ENCODE peak calls at places on chromosomes 11 and 22, in ten cellular contexts. One of them, this sample, is unnamed.

GRCh38 chr11:34996958-34997357 is 80.5 kb downstream of the PDHX start:
- DNase-seq in activated T-helper 1 cell treated with anti-CD3 and anti-CD28 coated beads, Interleukin-2, amount 50 U/mL, for 16 hours: no peak
- DNase-seq in activated effector memory CD4-positive, alpha-beta T cell treated with Interleukin-2 at 50 U/mL for 16 hours: no peak
- DNase-seq in heart left ventricle: no peak
- DNase-seq in endothelial cell: no peak
- DNase-seq in type B pancreatic cell: no peak
- DNase-seq in heart right ventricle: no peak
- DNase-seq in effector memory CD8-positive, alpha-beta T cell: no peak
- DNase-seq in iris pigment epithelial cell: no peak
- DNase-seq in head of caudate nucleus: no peak
- DNase-seq in this sample: no peak

GRCh38 chr22:34765115-34765514 is 300.8 kb upstream of the ISX start:
- DNase-seq in activated T-helper 1 cell treated with anti-CD3 and anti-CD28 coated beads, Interleukin-2, amount 50 U/mL, for 16 hours: no peak
- DNase-seq in iris pigment epithelial cell: no peak
- DNase-seq in effector memory CD8-positive, alpha-beta T cell: no peak
- DNase-seq in heart right ventricle: no peak
- DNase-seq in heart left ventricle: no peak
- DNase-seq in head of caudate nucleus: no peak
- DNase-seq in activated effector memory CD4-positive, alpha-beta T cell treated with Interleukin-2 at 50 U/mL for 16 hours: no peak
- DNase-seq in type B pancreatic cell: no peak
- DNase-seq in endothelial cell: no peak
- DNase-seq in this sample: no peak

GRCh38 chr22:36330127-36330526 is 57.6 kb downstream of the MYH9 start:
- DNase-seq in heart right ventricle: no peak
- DNase-seq in type B pancreatic cell: no peak
- DNase-seq in activated T-helper 1 cell treated with anti-CD3 and anti-CD28 coated beads, Interleukin-2, amount 50 U/mL, for 16 hours: no peak
- DNase-seq in heart left ventricle: no peak
- DNase-seq in activated effector memory CD4-positive, alpha-beta T cell treated with Interleukin-2 at 50 U/mL for 16 hours: no peak
- DNase-seq in effector memory CD8-positive, alpha-beta T cell: no peak
- DNase-seq in endothelial cell: no peak
- DNase-seq in head of caudate nucleus: no peak
- DNase-seq in iris pigment epithelial cell: no peak
- DNase-seq in this sample: no peak

GRCh38 chr11:81301426-81301825 is 1432.2 kb downstream of the FAM181B start:
- DNase-seq in effector memory CD8-positive, alpha-beta T cell: no peak
- DNase-seq in head of caudate nucleus: no peak
- DNase-seq in activated effector memory CD4-positive, alpha-beta T cell treated with Interleukin-2 at 50 U/mL for 16 hours: no peak
- DNase-seq in heart right ventricle: no peak
- DNase-seq in heart left ventricle: no peak
- DNase-seq in endothelial cell: no peak
- DNase-seq in type B pancreatic cell: no peak
- DNase-seq in activated T-helper 1 cell treated with anti-CD3 and anti-CD28 coated beads, Interleukin-2, amount 50 U/mL, for 16 hours: no peak
- DNase-seq in iris pigment epithelial cell: no peak
- DNase-seq in this sample: no peak

GRCh38 chr11:95503047-95503446 is 272.0 kb upstream of the SESN3 start:
- DNase-seq in head of caudate nucleus: no peak
- DNase-seq in iris pigment epithelial cell: no peak
- DNase-seq in heart left ventricle: no peak
- DNase-seq in heart right ventricle: no peak
- DNase-seq in activated T-helper 1 cell treated with anti-CD3 and anti-CD28 coated beads, Interleukin-2, amount 50 U/mL, for 16 hours: no peak
- DNase-seq in effector memory CD8-positive, alpha-beta T cell: no peak
- DNase-seq in activated effector memory CD4-positive, alpha-beta T cell treated with Interleukin-2 at 50 U/mL for 16 hours: no peak
- DNase-seq in type B pancreatic cell: no peak
- DNase-seq in endothelial cell: no peak
- DNase-seq in this sample: no peak

GRCh38 chr11:68525930-68526329 is 65.4 kb downstream of the PPP6R3 start:
- DNase-seq in heart right ventricle: no peak
- DNase-seq in endothelial cell: no peak
- DNase-seq in heart left ventricle: no peak
- DNase-seq in activated effector memory CD4-positive, alpha-beta T cell treated with Interleukin-2 at 50 U/mL for 16 hours: no peak
- DNase-seq in iris pigment epithelial cell: peak
- DNase-seq in type B pancreatic cell: no peak
- DNase-seq in head of caudate nucleus: no peak
- DNase-seq in activated T-helper 1 cell treated with anti-CD3 and anti-CD28 coated beads, Interleukin-2, amount 50 U/mL, for 16 hours: no peak
- DNase-seq in effector memory CD8-positive, alpha-beta T cell: no peak
- DNase-seq in this sample: no peak

GRCh38 chr11:13355191-13355590 is 77.6 kb downstream of the BMAL1 start:
- DNase-seq in endothelial cell: no peak
- DNase-seq in activated effector memory CD4-positive, alpha-beta T cell treated with Interleukin-2 at 50 U/mL for 16 hours: no peak
- DNase-seq in heart right ventricle: no peak
- DNase-seq in effector memory CD8-positive, alpha-beta T cell: no peak
- DNase-seq in type B pancreatic cell: no peak
- DNase-seq in head of caudate nucleus: no peak
- DNase-seq in activated T-helper 1 cell treated with anti-CD3 and anti-CD28 coated beads, Interleukin-2, amount 50 U/mL, for 16 hours: no peak
- DNase-seq in iris pigment epithelial cell: no peak
- DNase-seq in heart left ventricle: no peak
- DNase-seq in this sample: no peak

GRCh38 chr11:44618561-44619425 is 53.3 kb downstream of the CD82 start:
- DNase-seq in heart left ventricle: no peak
- DNase-seq in heart right ventricle: no peak
- DNase-seq in endothelial cell: no peak
- DNase-seq in iris pigment epithelial cell: no peak
- DNase-seq in activated effector memory CD4-positive, alpha-beta T cell treated with Interleukin-2 at 50 U/mL for 16 hours: no peak
- DNase-seq in activated T-helper 1 cell treated with anti-CD3 and anti-CD28 coated beads, Interleukin-2, amount 50 U/mL, for 16 hours: no peak
- DNase-seq in effector memory CD8-positive, alpha-beta T cell: no peak
- DNase-seq in head of caudate nucleus: no peak
- DNase-seq in type B pancreatic cell: peak
- DNase-seq in this sample: peak

GRCh38 chr22:50529416-50530279 is at the start of gene TYMP:
- DNase-seq in endothelial cell: no peak
- DNase-seq in iris pigment epithelial cell: peak
- DNase-seq in activated effector memory CD4-positive, alpha-beta T cell treated with Interleukin-2 at 50 U/mL for 16 hours: peak
- DNase-seq in type B pancreatic cell: no peak
- DNase-seq in activated T-helper 1 cell treated with anti-CD3 and anti-CD28 coated beads, Interleukin-2, amount 50 U/mL, for 16 hours: peak
- DNase-seq in heart right ventricle: peak
- DNase-seq in heart left ventricle: peak
- DNase-seq in effector memory CD8-positive, alpha-beta T cell: peak
- DNase-seq in head of caudate nucleus: no peak
- DNase-seq in this sample: no peak

GRCh38 chr11:120088056-120088455 is 49.9 kb downstream of the TRIM29 start:
- DNase-seq in head of caudate nucleus: no peak
- DNase-seq in type B pancreatic cell: no peak
- DNase-seq in heart left ventricle: no peak
- DNase-seq in iris pigment epithelial cell: no peak
- DNase-seq in heart right ventricle: no peak
- DNase-seq in endothelial cell: no peak
- DNase-seq in activated effector memory CD4-positive, alpha-beta T cell treated with Interleukin-2 at 50 U/mL for 16 hours: no peak
- DNase-seq in activated T-helper 1 cell treated with anti-CD3 and anti-CD28 coated beads, Interleukin-2, amount 50 U/mL, for 16 hours: no peak
- DNase-seq in effector memory CD8-positive, alpha-beta T cell: no peak
- DNase-seq in this sample: no peak

GRCh38 chr11:7656704-7657103 is 16.6 kb downstream of the CYB5R2 start:
- DNase-seq in head of caudate nucleus: no peak
- DNase-seq in heart left ventricle: no peak
- DNase-seq in heart right ventricle: no peak
- DNase-seq in endothelial cell: no peak
- DNase-seq in iris pigment epithelial cell: no peak
- DNase-seq in activated T-helper 1 cell treated with anti-CD3 and anti-CD28 coated beads, Interleukin-2, amount 50 U/mL, for 16 hours: no peak
- DNase-seq in type B pancreatic cell: no peak
- DNase-seq in activated effector memory CD4-positive, alpha-beta T cell treated with Interleukin-2 at 50 U/mL for 16 hours: no peak
- DNase-seq in effector memory CD8-positive, alpha-beta T cell: no peak
- DNase-seq in this sample: no peak